ENCODE peak calls at places on chromosomes 7 and 10, in five cellular contexts. D is IMR-90, Y is stomach, Q is fibroblast of lung, L is MM.1S. U is an unnamed sample.

GRCh38 chr7:22320416-22320815 is 36.5 kb downstream of the RAPGEF5 start:
- DNase-seq in D (no peak), Q (peak; percentile 6), Y (no peak), L (no peak), U (no peak)

GRCh38 chr7:31145339-31145738 is 93.2 kb downstream of the ADCYAP1R1 start:
- DNase-seq in L (no peak), Y (no peak), D (no peak), Q (no peak), U (no peak)

GRCh38 chr10:72277340-72277995 is 3.7 kb downstream of the DDIT4 start:
- DNase-seq in Q (no peak), D (peak; percentile 29), L (no peak), Y (no peak), U (no peak)

GRCh38 chr10:36096571-36096970 is 454.5 kb upstream of the FZD8 start:
- DNase-seq in Y (no peak), L (no peak), Q (peak; percentile 23), D (peak; percentile 63), U (no peak)

GRCh38 chr7:107501593-107501992 is 31.7 kb downstream of the GPR22 start:
- DNase-seq in L (peak; percentile 55), Q (peak; percentile 15), D (peak; percentile 41), Y (no peak), U (peak; percentile 25)

GRCh38 chr7:28296571-28297483 is 115.5 kb upstream of the CREB5 start:
- DNase-seq in Y (no peak), L (peak; percentile 55), Q (peak; percentile 29), D (peak; percentile 56), U (no peak)

GRCh38 chr7:114050571-114050970 is 131.8 kb upstream of the PPP1R3A start:
- DNase-seq in L (no peak), D (no peak), Q (no peak), Y (no peak), U (no peak)

GRCh38 chr10:49837685-49838084 is 75.6 kb upstream of the OGDHL start:
- DNase-seq in D (no peak), L (no peak), Q (no peak), Y (no peak), U (no peak)

GRCh38 chr7:17498230-17498629 is 199.8 kb downstream of the AHR start:
- DNase-seq in D (no peak), Y (no peak), L (no peak), Q (no peak), U (no peak)

GRCh38 chr7:128032605-128033235 is 1.5 kb upstream of the LRRC4 start:
- DNase-seq in L (no peak), D (peak; percentile 28), Y (no peak), Q (peak; percentile 26), U (no peak)

GRCh38 chr7:22667562-22668239 is 59.3 kb upstream of the IL6 start:
- DNase-seq in Q (peak; percentile 87), L (no peak), D (peak; percentile 95), Y (no peak), U (no peak)

GRCh38 chr7:116806046-116806944 is 56.1 kb upstream of the CAPZA2 start:
- DNase-seq in D (no peak), Q (no peak), Y (no peak), L (no peak), U (no peak)

GRCh38 chr7:150435390-150436073 is 14.9 kb upstream of the GIMAP8 start:
- DNase-seq in Y (no peak), L (peak; percentile 98), D (no peak), Q (no peak), U (peak; percentile 29)

DNA sequence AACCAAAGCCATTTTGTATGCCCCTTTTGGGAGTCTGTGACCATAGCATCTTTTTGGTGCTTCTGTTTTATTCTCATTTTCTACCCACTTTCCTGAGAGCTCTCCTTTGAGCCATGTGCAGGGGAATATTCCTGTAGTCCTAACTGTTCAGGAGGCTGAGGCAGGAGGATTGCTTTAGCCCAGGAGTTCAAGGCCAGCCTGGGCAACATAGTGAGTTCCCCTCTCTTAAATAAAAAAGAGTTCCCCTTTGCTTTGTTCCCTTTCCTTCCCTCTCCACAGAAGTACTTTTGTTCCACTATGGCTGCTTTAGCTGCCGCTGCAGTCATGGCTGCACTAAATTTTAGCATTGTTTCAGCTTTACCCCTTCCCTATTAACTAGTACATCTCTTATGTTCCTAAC is 85.9 kb downstream of the BTAF1 start:
- DNase-seq in D (no peak), Q (no peak), L (no peak), Y (no peak), U (no peak)
- H3K27ac ChIP-seq in D (no peak overlapping the region), Q (no peak overlapping the region), L (no peak overlapping the region), Y (no peak overlapping the region), U (no peak overlapping the region)

DNA sequence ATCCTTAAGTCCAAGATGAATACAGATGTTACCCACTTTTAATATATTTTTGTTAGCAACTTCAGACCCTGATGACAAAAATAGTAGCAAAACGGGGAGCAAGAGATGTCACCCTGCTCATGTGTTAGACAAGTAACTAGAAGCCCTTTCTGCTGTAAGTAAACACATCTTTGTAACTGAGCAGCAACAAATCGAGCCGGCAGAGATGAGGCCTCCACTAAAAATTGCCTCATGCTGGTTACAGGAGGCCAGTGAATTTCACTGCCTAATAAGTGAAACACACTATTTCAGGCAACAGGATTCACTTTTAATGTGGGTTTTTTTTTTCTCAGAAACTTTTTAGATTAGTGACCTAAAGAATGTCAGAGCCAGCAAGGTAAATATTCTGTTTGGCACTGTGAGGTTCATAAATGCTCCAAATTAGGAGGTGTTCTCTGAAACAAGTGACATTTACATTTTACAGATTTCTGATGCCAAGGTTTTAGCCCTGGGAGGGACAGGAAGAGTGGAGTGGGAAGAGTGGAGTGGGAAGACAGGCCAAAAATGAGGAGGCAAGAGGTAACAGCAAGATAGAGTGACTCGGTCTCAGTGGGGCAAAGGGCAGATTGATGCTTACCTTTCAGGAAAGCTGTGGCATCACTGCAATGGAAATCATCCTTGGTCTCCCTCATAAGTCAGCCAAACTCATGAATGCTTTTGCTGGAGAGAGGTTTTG is 53.6 kb upstream of the LRRC17 start:
- DNase-seq in Y (no peak), D (no peak), L (no peak), Q (no peak), U (no peak)
- H3K27ac ChIP-seq in Y (no peak overlapping the region), D (peak overlapping the region; percentile 25), L (no peak overlapping the region), Q (peak overlapping the region; percentile 24), U (no peak overlapping the region)

DNA sequence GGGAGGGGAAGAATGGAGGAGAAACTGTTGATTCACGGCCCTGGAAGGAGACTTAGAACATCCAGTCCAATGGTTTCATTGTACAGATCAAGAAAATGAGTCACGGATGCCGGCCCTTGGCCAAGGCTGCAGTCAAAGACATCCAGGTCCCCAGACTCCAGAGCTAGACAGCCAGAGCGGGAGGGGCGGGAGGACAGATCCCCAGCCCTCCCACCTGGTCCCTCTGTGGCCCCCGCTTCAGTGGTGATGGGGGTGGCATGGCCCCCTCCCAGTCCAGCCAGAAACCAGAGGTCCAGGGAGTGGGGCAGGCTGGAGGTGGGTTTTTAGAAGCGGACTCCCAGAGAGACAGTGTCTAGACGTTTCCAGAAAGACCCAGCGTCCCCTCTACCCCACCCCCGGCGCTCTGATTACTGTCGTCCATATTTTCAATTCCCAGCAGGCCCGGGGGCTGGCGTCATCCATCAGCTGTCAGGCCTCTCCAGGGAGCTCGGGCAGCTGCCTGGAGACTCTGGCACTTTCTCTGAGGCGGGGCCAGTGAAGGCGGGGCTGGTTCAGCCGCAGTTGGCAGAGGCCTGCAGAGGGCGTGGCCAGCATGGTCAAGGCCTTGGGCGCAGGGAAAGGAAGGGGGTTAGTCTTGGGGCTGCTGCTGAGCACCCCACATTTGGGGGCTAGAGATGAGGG is 8.0 kb upstream of the HSPB1 start:
- DNase-seq in Y (peak; percentile 96), L (peak; percentile 45), D (peak; percentile 93), Q (peak; percentile 97), U (peak; percentile 97)
- H3K27ac ChIP-seq in Y (peak overlapping the region; percentile 93), L (no peak overlapping the region), D (peak overlapping the region; percentile 97), Q (peak overlapping the region; percentile 97), U (peak overlapping the region; percentile 93)

GRCh38 chr10:69215405-69216176 is 4.5 kb upstream of the HKDC1 start:
- DNase-seq in L (peak; percentile 47), Q (peak; percentile 6), D (no peak), Y (no peak), U (no peak)
- H3K27ac ChIP-seq in L (peak overlapping the region; percentile 71), Q (no peak overlapping the region), D (no peak overlapping the region), Y (peak overlapping the region; percentile 47), U (no peak overlapping the region)

GRCh38 chr7:94630855-94631254 is 25.1 kb downstream of the SGCE start:
- DNase-seq in Y (no peak), Q (no peak), L (no peak), D (no peak), U (no peak)

GRCh38 chr7:94635687-94636086 is 20.2 kb downstream of the SGCE start:
- DNase-seq in D (no peak), Q (no peak), L (no peak), Y (no peak), U (no peak)

GRCh38 chr7:94632338-94633024 is 23.5 kb downstream of the SGCE start:
- DNase-seq in D (peak; percentile 80), L (no peak), Y (no peak), Q (peak; percentile 93), U (no peak)

DNA sequence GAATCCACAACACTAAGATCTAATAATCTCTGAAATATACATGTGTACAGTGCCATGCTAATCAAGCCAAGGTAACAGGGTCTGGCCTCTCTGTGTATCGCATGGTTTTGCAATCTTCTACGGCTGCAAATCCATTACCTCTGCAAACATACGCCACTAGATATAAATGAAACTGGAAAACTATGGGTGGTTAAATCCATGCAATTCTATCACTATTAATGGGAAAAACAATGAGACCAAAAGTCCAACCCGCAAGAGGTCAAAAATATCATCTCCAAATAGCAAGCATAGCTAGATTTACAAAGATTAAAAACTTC is 22.9 kb downstream of the SGCE start:
- DNase-seq in L (no peak), D (no peak), Y (no peak), Q (no peak), U (no peak)
- H3K27ac ChIP-seq in L (no peak overlapping the region), D (no peak overlapping the region), Y (no peak overlapping the region), Q (no peak overlapping the region), U (no peak overlapping the region)

GRCh38 chr10:128646956-128647355 is 520.7 kb upstream of the MKI67 start:
- DNase-seq in Q (no peak), L (no peak), Y (no peak), D (no peak), U (no peak)

GRCh38 chr10:128641998-128642397 is 515.8 kb upstream of the MKI67 start:
- DNase-seq in Q (peak; percentile 3), Y (no peak), D (no peak), L (no peak), U (no peak)

GRCh38 chr10:128642502-128642901 is 516.3 kb upstream of the MKI67 start:
- DNase-seq in L (no peak), Q (peak; percentile 22), Y (no peak), D (no peak), U (no peak)

DNA sequence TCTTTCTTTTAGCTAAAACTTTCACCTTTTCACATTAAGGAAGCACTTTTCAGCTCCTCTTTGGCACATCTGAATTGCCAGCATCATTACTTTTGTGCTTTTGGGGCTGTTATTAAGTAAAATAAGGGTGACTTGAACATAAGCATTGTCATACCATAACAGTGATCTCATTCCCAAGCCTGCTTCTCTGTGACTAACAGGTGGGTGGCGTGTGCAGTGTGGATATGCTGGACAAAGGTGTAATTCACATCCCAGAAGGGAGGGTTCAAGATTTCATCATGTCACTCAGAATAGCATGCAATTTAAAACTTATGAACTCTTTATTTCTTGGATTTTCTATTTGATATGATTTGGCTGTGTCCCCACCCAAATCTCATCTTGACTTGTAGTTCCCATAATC is 517.4 kb upstream of the MKI67 start:
- DNase-seq in Q (peak; percentile 2), L (no peak), Y (no peak), D (no peak), U (no peak)
- H3K27ac ChIP-seq in Q (no peak overlapping the region), L (no peak overlapping the region), Y (no peak overlapping the region), D (no peak overlapping the region), U (no peak overlapping the region)

GRCh38 chr10:124085680-124086079 is 7.7 kb downstream of the CHST15 start:
- DNase-seq in L (no peak), Y (no peak), D (no peak), Q (no peak), U (no peak)
- H3K27ac ChIP-seq in L (peak overlapping the region; percentile 74), Y (no peak overlapping the region), D (no peak overlapping the region), Q (no peak overlapping the region), U (no peak overlapping the region)

U was measured in substantia nigra.